ENCODE peak calls at places on chromosomes 11 and 22, in five cellular contexts. G, O, E, Z and X are unnamed samples.

GRCh38 chr11:6646040-6646439 is 9.6 kb downstream of the DCHS1 start:
- DNase-seq in G (peak), O (no peak), E (peak), Z (peak), X (peak)

GRCh38 chr11:113251281-113251680 is 63.1 kb upstream of the TTC12 start:
- DNase-seq in G (no peak), O (no peak), E (no peak), Z (no peak), X (no peak)

GRCh38 chr11:3671334-3672254 is at the start of gene CHRNA10:
- DNase-seq in G (no peak), O (no peak), E (no peak), Z (no peak), X (peak)

GRCh38 chr11:102633385-102634026 is 8.4 kb upstream of the MMP20 start:
- DNase-seq in G (no peak), O (no peak), E (no peak), Z (no peak), X (no peak)

GRCh38 chr11:49995559-49995958 is 13.2 kb upstream of the OR4C12 start:
- DNase-seq in G (peak), O (peak), E (peak), Z (peak), X (peak)

GRCh38 chr11:124376280-124376679 is 8.0 kb downstream of the OR8B2 start:
- DNase-seq in G (no peak), O (no peak), E (no peak), Z (no peak), X (no peak)

GRCh38 chr11:834371-835316 is 1.9 kb downstream of the CD151 start:
- DNase-seq in G (peak), O (no peak), E (peak), Z (peak), X (peak)

GRCh38 chr11:471468-472145 is 21.5 kb downstream of the PTDSS2 start:
- DNase-seq in G (no peak), O (no peak), E (no peak), Z (no peak), X (no peak)

GRCh38 chr11:88555018-88555828 is 217.7 kb upstream of the CTSC start:
- DNase-seq in G (peak), O (no peak), E (peak), Z (peak), X (peak)

GRCh38 chr11:68808787-68809186 is 32.9 kb downstream of the CPT1A start:
- DNase-seq in G (no peak), O (no peak), E (no peak), Z (no peak), X (no peak)

GRCh38 chr11:46808804-46809431 is 37.2 kb downstream of the CKAP5 start:
- DNase-seq in G (peak), O (no peak), E (peak), Z (peak), X (peak)

GRCh38 chr11:61334434-61335354 is 1.7 kb downstream of the TKFC start:
- DNase-seq in G (no peak), O (no peak), E (peak), Z (peak), X (peak)

GRCh38 chr11:62600367-62601113 is 1.1 kb downstream of the MTA2 start:
- DNase-seq in G (no peak), O (no peak), E (no peak), Z (no peak), X (no peak)

GRCh38 chr22:25110596-25110845 is 89.1 kb upstream of the CRYBB3 start:
- DNase-seq in G (no peak), O (no peak), E (no peak), Z (no peak), X (no peak)

GRCh38 chr11:120229451-120230424 is 10.2 kb upstream of the POU2F3 start:
- DNase-seq in G (no peak), O (peak), E (peak), Z (no peak), X (peak)

GRCh38 chr11:97269527-97269926 is 879.7 kb downstream of the JRKL start:
- DNase-seq in G (no peak), O (no peak), E (no peak), Z (peak), X (peak)

GRCh38 chr11:110972640-110973039 is 260.4 kb upstream of the ARHGAP20 start:
- DNase-seq in G (peak), O (no peak), E (peak), Z (peak), X (peak)

GRCh38 chr11:70772950-70773349 is 374.6 kb downstream of the CTTN start:
- DNase-seq in G (no peak), O (peak), E (no peak), Z (no peak), X (no peak)

GRCh38 chr11:69352715-69353325 is 58.9 kb downstream of the MYEOV start:
- DNase-seq in G (peak), O (no peak), E (peak), Z (peak), X (peak)

GRCh38 chr11:1126935-1127663 is 30.7 kb upstream of the MUC5AC start:
- DNase-seq in G (no peak), O (peak), E (no peak), Z (no peak), X (no peak)

GRCh38 chr22:28112548-28113043 is 193.5 kb upstream of the PITPNB start:
- DNase-seq in G (peak), O (peak), E (peak), Z (peak), X (peak)

GRCh38 chr11:111838054-111838453 is 33.3 kb downstream of the ALG9 start:
- DNase-seq in G (no peak), O (no peak), E (no peak), Z (no peak), X (no peak)

GRCh38 chr22:39832627-39833074 is 60.9 kb downstream of the ENTHD1 start:
- DNase-seq in G (no peak), O (no peak), E (no peak), Z (no peak), X (no peak)

GRCh38 chr11:72260574-72260973 is 16.6 kb upstream of the PHOX2A start:
- DNase-seq in G (no peak), O (no peak), E (no peak), Z (no peak), X (no peak)

GRCh38 chr11:71241721-71242259 is 10.6 kb downstream of the SHANK2 start:
- DNase-seq in G (no peak), O (no peak), E (no peak), Z (no peak), X (no peak)

GRCh38 chr22:17303840-17304779 is 65.2 kb upstream of the CECR2 start:
- DNase-seq in G (no peak), O (no peak), E (no peak), Z (no peak), X (no peak)

GRCh38 chr11:66408488-66409214 is 12.2 kb upstream of the NPAS4 start:
- DNase-seq in G (peak), O (peak), E (peak), Z (peak), X (peak)

GRCh38 chr11:86292912-86293606 is 9.0 kb upstream of the HIKESHI start:
- DNase-seq in G (no peak), O (no peak), E (no peak), Z (no peak), X (no peak)

GRCh38 chr11:19921976-19922688 is 209.5 kb downstream of the NAV2 start:
- DNase-seq in G (no peak), O (no peak), E (peak), Z (no peak), X (no peak)

GRCh38 chr11:73597956-73598718 is at the start of gene FAM168A:
- DNase-seq in G (peak), O (peak), E (peak), Z (peak), X (peak)
- H3K4me3 ChIP-seq in G (peak), O (peak), E (peak), Z (peak), X (peak)

DNA sequence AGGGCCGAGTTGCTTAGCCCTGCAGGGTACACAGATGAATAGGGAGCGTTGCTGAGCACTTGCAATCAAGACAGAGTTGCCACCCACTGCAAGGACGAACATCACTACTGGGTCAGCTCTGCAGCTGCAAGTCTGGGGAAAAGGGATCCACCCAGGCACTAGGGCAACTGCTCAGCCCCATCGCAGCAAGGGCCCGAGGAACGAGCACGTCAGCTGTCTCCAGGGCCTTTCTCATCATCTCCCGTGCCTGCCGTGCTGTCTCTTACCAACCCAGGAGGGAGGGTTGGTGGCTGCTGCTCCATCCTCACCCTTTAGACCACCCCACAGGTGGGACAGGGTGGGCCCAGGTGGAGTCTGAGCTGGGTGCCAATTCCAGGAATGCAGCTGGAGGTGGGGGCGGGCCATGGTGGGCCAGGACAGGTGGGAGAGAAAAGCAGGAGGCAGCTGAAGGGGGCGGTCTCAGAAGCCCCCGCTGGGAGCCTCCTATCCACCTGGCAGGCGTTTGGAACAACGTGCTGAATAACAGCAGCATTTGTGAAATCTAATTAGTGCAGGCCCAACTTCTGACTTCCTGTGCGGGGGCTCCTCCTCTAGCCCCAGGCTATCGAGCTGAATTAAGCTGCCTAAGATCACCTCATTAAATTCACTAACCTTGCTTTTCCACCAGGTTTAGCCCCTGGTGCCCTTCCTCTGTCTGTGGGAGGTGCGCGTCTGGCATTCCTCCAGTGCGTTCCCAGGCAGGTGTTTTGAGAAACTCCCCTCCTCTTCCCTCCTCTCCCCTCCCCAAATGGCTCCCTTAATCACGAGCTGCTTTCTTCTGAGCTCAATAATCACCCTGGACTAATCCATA is 252.5 kb downstream of the ST3GAL4 start:
- DNase-seq in G (no peak), O (no peak), E (no peak), Z (no peak), X (no peak)
- H3K4me3 ChIP-seq in G (no peak), O (no peak), E (no peak), Z (no peak), X (no peak)

GRCh38 chr11:74170694-74171629 is at the start of the genes C2CD3 and PPME1:
- DNase-seq in G (peak), O (peak), E (peak), Z (peak), X (peak)
- H3K4me3 ChIP-seq in G (peak), O (peak), E (peak), Z (peak), X (peak)

DNA sequence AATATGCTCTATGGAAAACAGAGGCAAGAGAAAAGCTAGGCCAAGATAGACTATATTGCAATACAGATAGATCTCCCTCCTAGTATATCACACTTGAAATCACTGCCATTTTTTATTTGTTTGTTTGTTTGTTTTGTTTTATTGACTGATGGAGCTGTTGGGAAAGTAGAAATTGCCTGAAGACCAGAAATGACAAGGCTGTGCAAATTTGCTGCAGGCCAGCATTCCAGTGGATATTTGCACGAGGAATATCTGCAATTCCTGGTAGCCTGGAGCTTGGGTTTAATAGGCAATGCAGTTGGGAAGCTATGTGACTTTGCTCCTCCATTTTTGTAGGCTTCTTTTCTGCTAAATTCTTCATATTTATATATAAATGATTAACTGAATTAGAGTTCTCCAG is 991.7 kb downstream of the LRRC4C start:
- DNase-seq in G (no peak), O (no peak), E (no peak), Z (no peak), X (no peak)
- H3K4me3 ChIP-seq in G (no peak), O (no peak), E (no peak), Z (no peak), X (no peak)

GRCh38 chr11:99068832-99069231 is 48.1 kb downstream of the CNTN5 start:
- DNase-seq in G (no peak), O (no peak), E (no peak), Z (no peak), X (no peak)
- H3K4me3 ChIP-seq in G (no peak), O (no peak), E (no peak), Z (no peak), X (no peak)